ENCODE peak calls at places on chromosomes 4 and X, in four cellular contexts. P is WERI-Rb-1, F is heart left ventricle, U is DMS153. B is an unnamed sample.

GRCh38 chrX:74343327-74343969 is 39.5 kb downstream of the ZCCHC13 start:
- DNase-seq in F (no peak), P (no peak), U (no peak), B (no peak)

GRCh38 chr4:172830295-172830764 is 338.3 kb upstream of the GALNT7 start:
- DNase-seq in F (no peak), P (no peak), U (no peak), B (peak)

GRCh38 chr4:39330353-39330752 is 35.8 kb downstream of the RFC1 start:
- DNase-seq in P (no peak), U (no peak), F (no peak), B (no peak)

GRCh38 chrX:110180176-110180927 is 137.5 kb downstream of the AMMECR1 start:
- DNase-seq in U (no peak), P (no peak), F (no peak), B (no peak)

GRCh38 chr4:78047366-78047765 is 9.8 kb upstream of the FRAS1 start:
- DNase-seq in P (no peak), U (peak), F (no peak), B (no peak)

GRCh38 chr4:139892973-139893736 is 227.5 kb downstream of the MGST2 start:
- DNase-seq in P (no peak), F (no peak), U (no peak), B (no peak)

GRCh38 chr4:720111-720860 is 14.7 kb downstream of the PCGF3 start:
- DNase-seq in U (no peak), F (no peak), P (no peak), B (no peak)

GRCh38 chr4:155757745-155758265 is 1.0 kb upstream of the GUCY1B1 start:
- DNase-seq in P (no peak), U (no peak), F (no peak), B (no peak)

GRCh38 chr4:81214518-81215218 is 354 bp downstream of the PRKG2 start:
- DNase-seq in F (no peak), U (no peak), P (peak), B (peak)

GRCh38 chrX:107760304-107761077 is 15.1 kb downstream of the TSC22D3 start:
- DNase-seq in F (no peak), P (no peak), U (no peak), B (no peak)

GRCh38 chr4:94802091-94802490 is 44.3 kb downstream of the BMPR1B start:
- DNase-seq in P (no peak), U (no peak), F (peak), B (no peak)

GRCh38 chrX:46574337-46574940 is 874 bp downstream of the CHST7 start:
- DNase-seq in F (no peak), U (no peak), P (peak), B (peak)

GRCh38 chrX:119015407-119016242 is 41.2 kb downstream of the LONRF3 start:
- DNase-seq in P (no peak), U (no peak), F (peak), B (no peak)

GRCh38 chr4:2592572-2592971 is 56.1 kb downstream of the FAM193A start:
- DNase-seq in F (no peak), P (no peak), U (no peak), B (no peak)

GRCh38 chrX:150575415-150575814 is 7.0 kb downstream of the MTM1 start:
- DNase-seq in P (no peak), U (no peak), F (no peak), B (no peak)

GRCh38 chr4:19945979-19946380 is 305.7 kb upstream of the SLIT2 start:
- DNase-seq in P (no peak), U (no peak), F (no peak), B (no peak)

GRCh38 chr4:94758141-94758699 is 465 bp downstream of the BMPR1B start:
- DNase-seq in P (peak), U (no peak), F (no peak), B (no peak)

GRCh38 chrX:103847174-103847870 is 15.3 kb upstream of the RAB9B start:
- DNase-seq in P (no peak), U (no peak), F (no peak), B (no peak)

GRCh38 chrX:107672955-107673378 is 44.7 kb downstream of the PRPS1 start:
- DNase-seq in F (peak), P (peak), U (peak), B (peak)

GRCh38 chr4:7183161-7183560 is 9.2 kb upstream of the SORCS2 start:
- DNase-seq in F (no peak), P (no peak), U (no peak), B (no peak)

GRCh38 chr4:5940470-5941203 is 47.8 kb upstream of the CRMP1 start:
- DNase-seq in P (no peak), U (peak), F (no peak), B (peak)

GRCh38 chrX:21989415-21989814 is 42.7 kb upstream of the PHEX start:
- DNase-seq in U (no peak), F (no peak), P (no peak), B (no peak)

GRCh38 chrX:40406330-40406859 is 174.4 kb upstream of the ATP6AP2 start:
- DNase-seq in F (no peak), P (peak), U (no peak), B (no peak)

GRCh38 chr4:24411299-24411698 is 173.1 kb downstream of the DHX15 start:
- DNase-seq in P (no peak), U (no peak), F (no peak), B (no peak)

GRCh38 chr4:52915131-52915645 is 53.1 kb downstream of the RASL11B start:
- DNase-seq in P (no peak), F (no peak), U (no peak), B (no peak)

GRCh38 chrX:2657532-2657931 is 33.6 kb upstream of the CD99 start:
- DNase-seq in F (no peak), P (no peak), U (no peak), B (no peak)

GRCh38 chr4:10832989-10833635 is 148.5 kb upstream of the CLNK start:
- DNase-seq in U (no peak), F (no peak), P (no peak), B (peak)

GRCh38 chrX:154714925-154715324 is 36.0 kb downstream of the GAB3 start:
- DNase-seq in U (peak), F (no peak), P (peak), B (peak)

GRCh38 chr4:145418739-145419138 is 62.9 kb upstream of the SMAD1 start:
- DNase-seq in P (no peak), F (no peak), U (no peak), B (no peak)

GRCh38 chr4:135256111-135256510 is 1054.5 kb upstream of the PABPC4L start:
- DNase-seq in U (no peak), F (no peak), P (no peak), B (no peak)

GRCh38 chr4:102586002-102586643 is 85.0 kb downstream of the NFKB1 start:
- DNase-seq in F (no peak), U (no peak), P (no peak), B (no peak)

GRCh38 chr4:144355809-144356757 is 215.6 kb upstream of the GYPA start:
- DNase-seq in P (peak), U (no peak), F (no peak), B (no peak)

GRCh38 chr4:8353158-8353495 is 83.6 kb downstream of the HTRA3 start:
- DNase-seq in P (no peak), U (no peak), F (no peak), B (no peak)

GRCh38 chr4:149017022-149017734 is 575.0 kb upstream of the NR3C2 start:
- DNase-seq in U (no peak), F (no peak), P (no peak), B (no peak)

GRCh38 chrX:9888953-9889470 is 78.1 kb upstream of the CLDN34 start:
- DNase-seq in U (no peak), F (no peak), P (no peak), B (no peak)

GRCh38 chrX:42619068-42619467 is 158.9 kb downstream of the PPP1R2C start:
- DNase-seq in P (no peak), F (no peak), U (no peak), B (no peak)

GRCh38 chrX:13652256-13653021 is 502 bp upstream of the TCEANC start:
- DNase-seq in U (no peak), F (no peak), P (no peak), B (no peak)